ENCODE peak calls at places on chromosomes 16 and 17, in eight cellular contexts. A is hepatic stellate cell; Y is CD8-positive, alpha-beta memory T cell; B is glutamatergic neuron; K is skeletal muscle cell; U is AG09319; M is NCI-H2029; Q is Peyer's patch. Z is an unnamed sample.

GRCh38 chr17:34556384-34556783 is 23.0 kb upstream of the TMEM132E start:
- DNase-seq in U (no peak), A (no peak), M (no peak), B (no peak), K (no peak), Q (no peak), Y (no peak), Z (no peak)

GRCh38 chr16:69709456-69710084 is 16.8 kb downstream of the NQO1 start:
- DNase-seq in Q (no peak), K (no peak), U (no peak), B (no peak), M (peak), A (peak), Y (no peak), Z (no peak)

GRCh38 chr17:29588561-29589411 is 662 bp downstream of the GIT1 start:
- DNase-seq in Q (peak), A (peak), U (no peak), M (no peak), B (peak), K (no peak), Y (peak), Z (no peak)

GRCh38 chr17:46874906-46875305 is 23.5 kb downstream of the WNT9B start:
- DNase-seq in K (no peak), Y (no peak), M (no peak), B (no peak), Q (peak), A (no peak), U (no peak), Z (no peak)

GRCh38 chr17:47955497-47956461 is 1.9 kb downstream of the PRR15L start:
- DNase-seq in Q (peak), B (no peak), A (no peak), K (no peak), U (no peak), M (peak), Y (peak), Z (no peak)

GRCh38 chr16:28162326-28162877 is 49.4 kb downstream of the XPO6 start:
- DNase-seq in M (no peak), U (no peak), Q (no peak), Y (no peak), B (no peak), K (no peak), A (no peak), Z (no peak)

GRCh38 chr16:1424028-1424427 is 3.5 kb upstream of the UQCC4 start:
- DNase-seq in B (no peak), M (no peak), Y (no peak), Q (no peak), U (no peak), K (no peak), A (no peak), Z (no peak)

GRCh38 chr17:44061446-44061845 is 5.0 kb downstream of the LSM12 start:
- DNase-seq in K (no peak), Y (no peak), U (no peak), A (no peak), Q (no peak), B (no peak), M (no peak), Z (no peak)

GRCh38 chr16:3195975-3196374 is 8.0 kb downstream of the OR1F1 start:
- DNase-seq in B (no peak), K (no peak), Y (no peak), M (no peak), A (no peak), U (no peak), Q (no peak), Z (no peak)

GRCh38 chr17:58671969-58672368 is 19.9 kb downstream of the TEX14 start:
- DNase-seq in U (no peak), Q (no peak), M (no peak), B (peak), K (no peak), A (no peak), Y (no peak), Z (no peak)

GRCh38 chr16:79274197-79274596 is 326.3 kb downstream of the MAF start:
- DNase-seq in B (no peak), M (no peak), Q (no peak), K (no peak), U (no peak), Y (no peak), A (no peak), Z (no peak)

GRCh38 chr16:79036541-79036940 is 564.0 kb downstream of the MAF start:
- DNase-seq in Y (no peak), M (no peak), A (no peak), U (no peak), K (no peak), B (no peak), Q (no peak), Z (no peak)

GRCh38 chr16:49399594-49400364 is 26.2 kb downstream of the C16orf78 start:
- DNase-seq in Q (no peak), Y (no peak), K (no peak), A (no peak), M (no peak), B (no peak), U (no peak), Z (no peak)

GRCh38 chr17:37147301-37147812 is 198.6 kb downstream of the AATF start:
- DNase-seq in M (no peak), K (no peak), Y (no peak), U (no peak), A (no peak), B (no peak), Q (no peak), Z (no peak)

GRCh38 chr17:83193336-83194188 is 114.2 kb downstream of the METRNL start:
- DNase-seq in B (peak), Y (peak), Q (peak), K (no peak), U (no peak), M (no peak), A (no peak), Z (no peak)

GRCh38 chr16:29821663-29822115 is 1.4 kb downstream of the MVP start:
- DNase-seq in M (no peak), U (no peak), A (peak), K (no peak), B (no peak), Y (no peak), Q (peak), Z (no peak)

GRCh38 chr16:64478258-64478906 is 643.5 kb downstream of the CDH11 start:
- DNase-seq in U (no peak), M (no peak), A (peak), Y (no peak), K (peak), B (no peak), Q (no peak), Z (no peak)

GRCh38 chr16:88415381-88416323 is 32.9 kb downstream of the ZNF469 start:
- DNase-seq in A (no peak), U (no peak), Q (no peak), K (no peak), M (no peak), B (no peak), Y (no peak), Z (peak)

GRCh38 chr16:89243664-89244063 is 26.2 kb downstream of the ZNF778 start:
- DNase-seq in M (no peak), U (no peak), Q (no peak), K (no peak), A (no peak), B (no peak), Y (no peak), Z (no peak)

GRCh38 chr17:72104164-72104862 is 16.5 kb upstream of the SOX9 start:
- DNase-seq in Q (no peak), Y (no peak), K (no peak), B (no peak), U (no peak), A (no peak), M (no peak), Z (no peak)

GRCh38 chr16:69930117-69930776 is 20.9 kb upstream of the CLEC18A start:
- DNase-seq in B (no peak), M (peak), K (no peak), Q (no peak), Y (peak), A (peak), U (no peak), Z (peak)

GRCh38 chr16:66551788-66552287 is 538 bp upstream of the CKLF start:
- DNase-seq in B (no peak), Y (no peak), U (no peak), M (no peak), A (no peak), Q (no peak), K (no peak), Z (no peak)

GRCh38 chr16:67701420-67701819 is 17.7 kb downstream of the GFOD2 start:
- DNase-seq in B (no peak), Y (no peak), U (no peak), K (no peak), A (no peak), M (no peak), Q (no peak), Z (no peak)

GRCh38 chr16:57413301-57413730 is 8.7 kb downstream of the CCL17 start:
- DNase-seq in A (no peak), Q (no peak), M (no peak), Y (no peak), K (no peak), U (no peak), B (no peak), Z (no peak)

GRCh38 chr16:69077251-69077650 is 28.2 kb upstream of the HAS3 start:
- DNase-seq in U (peak), Q (no peak), A (no peak), B (no peak), K (no peak), M (no peak), Y (no peak), Z (no peak)

GRCh38 chr17:81030726-81031570 is 4.0 kb upstream of the BAIAP2 start:
- DNase-seq in A (no peak), Q (peak), U (no peak), Y (no peak), K (no peak), M (peak), B (no peak), Z (peak)

GRCh38 chr16:53745753-53746258 is 41.9 kb downstream of the FTO start:
- DNase-seq in M (no peak), B (no peak), Q (no peak), A (no peak), U (no peak), Y (no peak), K (no peak), Z (no peak)

GRCh38 chr17:31537558-31537957 is 146.1 kb downstream of the RAB11FIP4 start:
- DNase-seq in U (no peak), B (no peak), Q (no peak), A (no peak), M (peak), Y (no peak), K (no peak), Z (no peak)

GRCh38 chr17:72502111-72502939 is 381.5 kb downstream of the SOX9 start:
- DNase-seq in B (no peak), A (no peak), Q (no peak), K (peak), M (peak), U (no peak), Y (no peak), Z (no peak)

GRCh38 chr17:74432484-74433391 is 850 bp downstream of the GPRC5C start:
- DNase-seq in Y (no peak), Q (peak), U (no peak), A (no peak), M (no peak), B (no peak), K (no peak), Z (no peak)

GRCh38 chr17:47837401-47838039 is 3.6 kb downstream of the SCRN2 start:
- DNase-seq in U (no peak), K (no peak), M (no peak), Q (no peak), A (no peak), B (no peak), Y (no peak), Z (no peak)

GRCh38 chr17:7894226-7894625 is 5.6 kb downstream of the CHD3 start:
- DNase-seq in Y (no peak), B (no peak), K (no peak), M (no peak), A (no peak), Q (no peak), U (no peak), Z (no peak)

GRCh38 chr17:82845163-82845807 is 5.5 kb upstream of the ZNF750 start:
- DNase-seq in Q (no peak), Y (no peak), K (no peak), U (no peak), M (no peak), B (no peak), A (no peak), Z (no peak)

GRCh38 chr17:18377437-18378204 is at the start of gene EVPLL:
- DNase-seq in U (no peak), Y (no peak), Q (peak), K (no peak), B (peak), M (no peak), A (no peak), Z (peak)